ENCODE peak calls at places on chromosomes 4 and X, in six cellular contexts. B is kidney glomerular epithelial cell, K is AG08396, W is DMS153, E is fibroblast of lung, H is hepatocyte. D is an unnamed sample.

GRCh38 chrX:18354369-18355329 is at the start of gene SCML2:
- DNase-seq in B (no peak), W (no peak), E (peak), K (peak), H (peak), D (no peak)

GRCh38 chr4:8171941-8172924 is 13.6 kb upstream of the ABLIM2 start:
- DNase-seq in E (no peak), B (no peak), W (no peak), H (no peak), K (no peak), D (no peak)

GRCh38 chr4:39528056-39528465 is 822 bp upstream of the UGDH start:
- DNase-seq in W (no peak), E (peak), B (no peak), H (no peak), K (peak), D (no peak)

GRCh38 chr4:145824469-145824868 is 114.2 kb downstream of the ZNF827 start:
- DNase-seq in K (no peak), B (no peak), H (no peak), E (no peak), W (no peak), D (no peak)

GRCh38 chrX:68732906-68733493 is 85.5 kb downstream of the STARD8 start:
- DNase-seq in E (peak), W (no peak), B (peak), K (peak), H (peak), D (peak)

GRCh38 chr4:99483636-99484035 is 27.2 kb upstream of the C4orf17 start:
- DNase-seq in K (no peak), B (no peak), W (no peak), E (peak), H (no peak), D (no peak)

GRCh38 chrX:143634701-143635442 is 1.0 kb downstream of the SLITRK4 start:
- DNase-seq in H (peak), B (peak), K (no peak), W (no peak), E (no peak), D (no peak)

GRCh38 chr4:149140841-149141240 is 674.8 kb downstream of the IQCM start:
- DNase-seq in K (no peak), B (no peak), W (no peak), H (no peak), E (peak), D (no peak)

GRCh38 chrX:120604359-120604782 is 470 bp downstream of the MCTS1 start:
- DNase-seq in B (no peak), W (peak), K (peak), H (peak), E (peak), D (peak)

GRCh38 chrX:826026-826425 is 195.4 kb downstream of the SHOX start:
- DNase-seq in H (no peak), B (no peak), W (no peak), E (no peak), K (no peak), D (no peak)

GRCh38 chr4:2186133-2186864 is 55.6 kb downstream of the HAUS3 start:
- DNase-seq in W (peak), H (peak), K (no peak), B (no peak), E (peak), D (peak)

GRCh38 chr4:113147498-113148231 is 98.2 kb downstream of the ANK2 start:
- DNase-seq in W (no peak), E (no peak), H (peak), B (peak), K (no peak), D (no peak)

GRCh38 chr4:24244663-24245519 is 339.5 kb downstream of the DHX15 start:
- DNase-seq in B (no peak), E (peak), W (no peak), K (no peak), H (no peak), D (no peak)

GRCh38 chr4:22850630-22851029 is 157.9 kb downstream of the GBA3 start:
- DNase-seq in H (no peak), B (no peak), K (no peak), W (no peak), E (no peak), D (no peak)

GRCh38 chr4:150126201-150126879 is 48.1 kb downstream of the DCLK2 start:
- DNase-seq in K (peak), H (no peak), W (no peak), E (peak), B (no peak), D (no peak)

GRCh38 chr4:37481547-37482129 is 204.5 kb downstream of the RELL1 start:
- DNase-seq in K (no peak), H (no peak), E (no peak), W (no peak), B (no peak), D (no peak)

GRCh38 chr4:109313168-109314133 is 11.0 kb upstream of the COL25A1 start:
- DNase-seq in B (no peak), E (no peak), W (no peak), H (no peak), K (no peak), D (no peak)

GRCh38 chr4:188714488-188714887 is 575.2 kb downstream of the TRIML1 start:
- DNase-seq in K (no peak), W (no peak), B (no peak), E (no peak), H (no peak), D (no peak)

GRCh38 chr4:129446074-129446473 is 350.1 kb downstream of the C4orf33 start:
- DNase-seq in E (no peak), K (no peak), B (no peak), H (no peak), W (no peak), D (peak)

GRCh38 chrX:3939967-3940610 is 226.6 kb upstream of the PRKX start:
- DNase-seq in K (peak), W (no peak), E (peak), B (peak), H (peak), D (peak)

GRCh38 chr4:121923306-121923705 is 28.6 kb downstream of the TRPC3 start:
- DNase-seq in W (no peak), B (no peak), K (no peak), H (no peak), E (no peak), D (no peak)

GRCh38 chrX:151870603-151871002 is 42.1 kb upstream of the MAGEA4 start:
- DNase-seq in K (peak), B (no peak), E (peak), W (no peak), H (no peak), D (peak)

GRCh38 chr4:112251044-112251632 is 19.6 kb downstream of the AP1AR start:
- DNase-seq in H (no peak), B (no peak), W (no peak), K (no peak), E (peak), D (no peak)

GRCh38 chr4:140134780-140135179 is 19.2 kb downstream of the MAML3 start:
- DNase-seq in W (no peak), E (no peak), H (peak), K (no peak), B (no peak), D (no peak)

GRCh38 chrX:109918753-109919152 is 84.2 kb upstream of the TMEM164 start:
- DNase-seq in B (no peak), W (no peak), H (no peak), K (no peak), E (peak), D (no peak)

GRCh38 chrX:9611436-9612145 is 146.7 kb downstream of the TBL1X start:
- DNase-seq in B (no peak), K (no peak), E (no peak), H (no peak), W (no peak), D (no peak)

GRCh38 chrX:15745179-15745578 is 7.1 kb downstream of the CA5B start:
- DNase-seq in W (no peak), B (no peak), H (no peak), K (no peak), E (peak), D (no peak)

GRCh38 chr4:41050840-41051775 is 163.2 kb downstream of the APBB2 start:
- DNase-seq in W (no peak), B (no peak), H (no peak), E (no peak), K (no peak), D (no peak)

GRCh38 chr4:89438102-89438831 is 130.7 kb upstream of the GPRIN3 start:
- DNase-seq in W (peak), K (peak), B (no peak), H (peak), E (peak), D (peak)

GRCh38 chrX:69152398-69152797 is 12.9 kb downstream of the PJA1 start:
- DNase-seq in K (no peak), B (no peak), W (peak), H (no peak), E (no peak), D (no peak)

GRCh38 chrX:140343226-140343873 is 161.5 kb downstream of the SOX3 start:
- DNase-seq in B (peak), H (no peak), K (no peak), E (no peak), W (no peak), D (no peak)

GRCh38 chr4:83238849-83239248 is 45.7 kb downstream of the COQ2 start:
- DNase-seq in B (no peak), H (no peak), W (no peak), E (peak), K (no peak), D (no peak)

GRCh38 chrX:41922694-41923171 is 621 bp downstream of the CASK start:
- DNase-seq in H (peak), B (no peak), K (peak), W (no peak), E (peak), D (no peak)

GRCh38 chrX:45760187-45760742 is 559.6 kb upstream of the DIPK2B start:
- DNase-seq in H (no peak), B (no peak), W (no peak), K (no peak), E (no peak), D (no peak)

GRCh38 chrX:41558531-41558930 is 111.4 kb downstream of the NYX start:
- DNase-seq in K (peak), E (peak), H (no peak), W (no peak), B (no peak), D (no peak)

GRCh38 chr4:67437974-67438713 is 107.2 kb downstream of the CENPC start:
- DNase-seq in K (peak), E (peak), B (no peak), H (peak), W (no peak), D (no peak)

GRCh38 chr4:181504846-181505374 is 738.3 kb upstream of the TENM3 start:
- DNase-seq in E (no peak), K (no peak), B (no peak), W (peak), H (no peak), D (no peak)

D was measured in HTR-8/SVneo.